ENCODE peak calls at places on chromosomes 13 and 19, in ten cellular contexts. D is Peyer's patch, N is HCT116, X is ovary, T is heart left ventricle, B is stomach, Q is breast epithelium, L is transverse colon, E is A549, S is uterus. W is an unnamed sample.

GRCh38 chr13:29674532-29674931 is 79.0 kb upstream of the SLC7A1 start:
- DNase-seq in Q (no peak), L (no peak), S (no peak), X (no peak), T (no peak), D (no peak), N (no peak), B (no peak), E (no peak), W (no peak)

GRCh38 chr13:89474432-89474831 is 1803.3 kb downstream of the SLITRK5 start:
- DNase-seq in E (no peak), Q (no peak), L (no peak), S (no peak), T (no peak), X (no peak), B (no peak), D (no peak), N (no peak), W (no peak)

GRCh38 chr13:49021953-49022352 is 46.2 kb downstream of the FNDC3A start:
- DNase-seq in E (no peak), D (no peak), N (no peak), X (no peak), L (no peak), T (no peak), S (no peak), Q (no peak), B (no peak), W (no peak)

GRCh38 chr19:55106591-55106990 is 10.8 kb downstream of the PPP1R12C start:
- DNase-seq in Q (no peak), B (no peak), N (no peak), S (no peak), X (no peak), T (no peak), D (no peak), L (no peak), E (no peak), W (no peak)

GRCh38 chr13:48775285-48775684 is 121.6 kb downstream of the CYSLTR2 start:
- DNase-seq in Q (no peak), D (no peak), T (no peak), L (no peak), X (no peak), B (no peak), E (no peak), N (no peak), S (no peak), W (no peak)

GRCh38 chr13:111216166-111216960 is 101.3 kb downstream of the ARHGEF7 start:
- DNase-seq in T (no peak), D (no peak), B (peak; percentile 39), E (peak; percentile 36), S (no peak), Q (no peak), L (peak; percentile 38), X (peak; percentile 64), N (no peak), W (peak; percentile 47)

GRCh38 chr13:46051958-46052313 is 610 bp downstream of the ZC3H13 start:
- DNase-seq in D (no peak), L (no peak), E (no peak), B (no peak), X (no peak), S (no peak), T (no peak), N (no peak), Q (no peak), W (no peak)

GRCh38 chr13:45119469-45119989 is 781 bp upstream of the GTF2F2 start:
- DNase-seq in D (no peak), E (no peak), L (peak; percentile 18), Q (no peak), X (peak; percentile 34), N (no peak), B (no peak), S (no peak), T (no peak), W (peak; percentile 56)

GRCh38 chr19:2582984-2583956 is 107.3 kb downstream of the GADD45B start:
- DNase-seq in L (no peak), N (no peak), S (no peak), Q (no peak), X (no peak), B (no peak), D (no peak), E (no peak), T (no peak), W (no peak)

GRCh38 chr19:34359140-34359953 is 5.6 kb upstream of the GPI start:
- DNase-seq in D (peak; percentile 98), N (peak; percentile 98), Q (peak; percentile 93), E (peak; percentile 100), S (peak; percentile 95), X (peak; percentile 97), T (peak; percentile 98), L (peak; percentile 98), B (peak; percentile 97), W (peak; percentile 99)
- TF ChIP-seq POLR2A in D (no peak), N (no peak), Q (peak; percentile 50), E (peak; percentile 62), S (peak; percentile 25), X (peak; percentile 16), T (peak; percentile 69), L (peak; percentile 56), B (no peak), W (peak; percentile 51)

GRCh38 chr13:102771298-102772041 is 2.1 kb downstream of the TEX30 start:
- DNase-seq in D (no peak), L (no peak), Q (no peak), B (no peak), X (no peak), E (no peak), S (no peak), T (no peak), N (no peak), W (peak; percentile 33)

GRCh38 chr13:102774210-102774560 is 599 bp upstream of the TEX30 start:
- DNase-seq in E (no peak), Q (no peak), X (no peak), B (no peak), L (no peak), D (no peak), T (no peak), S (no peak), N (no peak), W (no peak)

GRCh38 chr13:102772042-102772425 is 1.6 kb downstream of the TEX30 start:
- DNase-seq in X (no peak), Q (no peak), B (no peak), E (no peak), D (no peak), T (no peak), L (no peak), N (no peak), S (no peak), W (no peak)

GRCh38 chr13:102774596-102775375 is 1.2 kb upstream of the TEX30 start:
- DNase-seq in S (no peak), D (no peak), B (no peak), N (no peak), X (no peak), L (no peak), Q (no peak), T (no peak), E (no peak), W (no peak)

GRCh38 chr13:102773441-102774209 is at the start of gene TEX30:
- DNase-seq in E (peak; percentile 51), B (peak; percentile 87), D (peak; percentile 91), L (peak; percentile 86), X (peak; percentile 88), N (peak; percentile 40), T (peak; percentile 88), Q (peak; percentile 59), S (peak; percentile 84), W (peak; percentile 93)
- TF ChIP-seq POLR2A in E (peak; percentile 91), B (no peak), D (peak; percentile 84), L (peak; percentile 76), X (no peak), N (peak; percentile 84), T (peak; percentile 90), Q (peak; percentile 51), S (peak; percentile 82), W (peak; percentile 98)

GRCh38 chr19:51365211-51366049 is 758 bp downstream of the ETFB start:
- DNase-seq in S (peak; percentile 31), B (peak; percentile 29), D (no peak), L (peak; percentile 45), X (peak; percentile 48), Q (no peak), N (no peak), E (no peak), T (peak; percentile 55), W (peak; percentile 57)

GRCh38 chr19:51364200-51365106 is 1.7 kb downstream of the ETFB start:
- DNase-seq in E (peak; percentile 50), D (no peak), B (no peak), Q (no peak), T (no peak), S (no peak), L (no peak), N (no peak), X (no peak), W (no peak)

GRCh38 chr19:51366999-51367564 is 894 bp upstream of the ETFB start:
- DNase-seq in E (no peak), Q (no peak), B (peak; percentile 28), L (peak; percentile 45), D (no peak), N (no peak), T (no peak), S (no peak), X (no peak), W (peak; percentile 73)

GRCh38 chr19:51367565-51368365 is 1.0 kb downstream of the CLDND2 start:
- DNase-seq in T (peak; percentile 100), L (peak; percentile 100), B (peak; percentile 99), X (peak; percentile 100), Q (peak; percentile 97), S (peak; percentile 100), N (peak; percentile 97), E (peak; percentile 93), D (peak; percentile 100), W (peak; percentile 99)

GRCh38 chr19:51366050-51366998 is at the start of gene ETFB:
- DNase-seq in E (peak; percentile 99), B (peak; percentile 98), Q (peak; percentile 99), X (peak; percentile 97), D (peak; percentile 98), S (peak; percentile 97), T (peak; percentile 100), L (peak; percentile 99), N (peak; percentile 95), W (peak; percentile 98)
- TF ChIP-seq POLR2A in E (peak; percentile 54), B (peak; percentile 83), Q (peak; percentile 58), X (peak; percentile 92), D (peak; percentile 34), S (peak; percentile 97), T (peak; percentile 88), L (peak; percentile 80), N (peak; percentile 91), W (peak; percentile 81)

GRCh38 chr13:23436680-23437079 is 3.2 kb upstream of the SACS start:
- DNase-seq in Q (no peak), S (no peak), B (no peak), X (no peak), N (no peak), L (no peak), E (no peak), T (no peak), D (no peak), W (no peak)

GRCh38 chr13:23432589-23432988 is 913 bp downstream of the SACS start:
- DNase-seq in T (no peak), L (no peak), Q (no peak), N (no peak), B (no peak), E (no peak), S (no peak), X (no peak), D (no peak), W (no peak)

GRCh38 chr13:23430664-23431063 is 2.8 kb downstream of the SACS start:
- DNase-seq in Q (no peak), D (no peak), S (no peak), N (no peak), B (no peak), E (no peak), X (no peak), L (no peak), T (no peak), W (no peak)

GRCh38 chr13:23434431-23434830 is 929 bp upstream of the SACS start:
- DNase-seq in T (no peak), N (no peak), X (no peak), E (no peak), L (no peak), S (no peak), Q (no peak), B (no peak), D (no peak), W (no peak)

GRCh38 chr13:23433171-23434153 is at the start of gene SACS:
- DNase-seq in T (no peak), Q (no peak), B (no peak), D (no peak), E (peak; percentile 14), N (no peak), X (no peak), L (no peak), S (no peak), W (no peak)
- TF ChIP-seq POLR2A in T (no peak), Q (no peak), B (no peak), D (no peak), E (peak; percentile 41), N (no peak), X (no peak), L (no peak), S (no peak), W (no peak)

W was measured in erythroblast.